ENCODE peak calls at places on chromosomes 1 and 21, in five cellular contexts. B is ureter, R is NCI-H1417, G is kidney tubule cell, W is WTC11. A is an unnamed sample.

GRCh38 chr21:43600642-43601397 is 58.5 kb downstream of the HSF2BP start:
- DNase-seq in B (no peak), R (peak), G (peak), W (no peak), A (no peak)

GRCh38 chr21:35506352-35506751 is 457.2 kb upstream of the RUNX1 start:
- DNase-seq in B (no peak), R (no peak), G (no peak), W (no peak), A (no peak)

GRCh38 chr1:2330511-2331199 is 60.7 kb downstream of the MORN1 start:
- DNase-seq in B (no peak), R (no peak), G (peak), W (no peak), A (no peak)

GRCh38 chr1:245420926-245421325 is 266.1 kb downstream of the KIF26B start:
- DNase-seq in B (no peak), R (no peak), G (no peak), W (no peak), A (no peak)

GRCh38 chr1:39672551-39672947 is 642 bp upstream of the NT5C1A start:
- DNase-seq in B (no peak), R (no peak), G (no peak), W (peak), A (peak)

GRCh38 chr21:34891610-34891943 is 157.5 kb downstream of the RUNX1 start:
- DNase-seq in B (no peak), R (no peak), G (no peak), W (no peak), A (no peak)

GRCh38 chr1:147169171-147169570 is 3.1 kb downstream of the PRKAB2 start:
- DNase-seq in B (no peak), R (no peak), G (no peak), W (no peak), A (no peak)

GRCh38 chr1:224852901-224853568 is 76.4 kb upstream of the DNAH14 start:
- DNase-seq in B (no peak), R (peak), G (peak), W (no peak), A (peak)

GRCh38 chr1:163565171-163565570 is 243.4 kb downstream of the NUF2 start:
- DNase-seq in B (no peak), R (peak), G (no peak), W (no peak), A (no peak)

GRCh38 chr1:204242920-204243319 is 29.1 kb upstream of the GOLT1A start:
- DNase-seq in B (no peak), R (no peak), G (no peak), W (no peak), A (no peak)

A was measured in dermis microvascular lymphatic vessel endothelial cell.